ENCODE peak calls at places on chromosome 16, in eight cellular contexts. F, E, N, D, M, A, Z and P are unnamed samples.

GRCh38 chr16:5432166-5432565 is 334.6 kb upstream of the EEF2KMT start:
- DNase-seq in F (no peak), E (no peak), N (no peak), D (no peak), M (no peak), A (no peak), Z (no peak), P (no peak)

GRCh38 chr16:30053376-30054015 is 12.1 kb upstream of the ALDOA start:
- DNase-seq in F (no peak), E (no peak), N (no peak), D (peak; percentile 57), M (no peak), A (no peak), Z (no peak), P (peak; percentile 59)

GRCh38 chr16:20624882-20625807 is 49.0 kb upstream of the ACSM2B start:
- DNase-seq in F (no peak), E (no peak), N (no peak), D (no peak), M (no peak), A (no peak), Z (no peak), P (no peak)

GRCh38 chr16:71179569-71179968 is 51.0 kb downstream of the HYDIN start:
- DNase-seq in F (no peak), E (no peak), N (no peak), D (no peak), M (no peak), A (no peak), Z (no peak), P (no peak)

GRCh38 chr16:11145173-11145820 is 110.7 kb downstream of the SOCS1 start:
- DNase-seq in F (no peak), E (no peak), N (no peak), D (peak; percentile 74), M (no peak), A (no peak), Z (no peak), P (no peak)

GRCh38 chr16:57988929-57989328 is 11.5 kb downstream of the ZNF319 start:
- DNase-seq in F (no peak), E (no peak), N (no peak), D (no peak), M (no peak), A (no peak), Z (no peak), P (peak; percentile 22)

GRCh38 chr16:67930678-67931211 is 917 bp downstream of the CTRL start:
- DNase-seq in F (no peak), E (no peak), N (no peak), D (no peak), M (no peak), A (no peak), Z (no peak), P (no peak)

GRCh38 chr16:63426275-63426870 is 1390.1 kb upstream of the CDH8 start:
- DNase-seq in F (no peak), E (no peak), N (no peak), D (no peak), M (no peak), A (no peak), Z (no peak), P (no peak)

GRCh38 chr16:89574681-89575246 is 794 bp upstream of the CPNE7 start:
- DNase-seq in F (peak; percentile 99), E (no peak), N (peak; percentile 66), D (peak; percentile 81), M (no peak), A (peak; percentile 46), Z (peak; percentile 34), P (no peak)

GRCh38 chr16:21194771-21195301 is 16.5 kb downstream of the ZP2 start:
- DNase-seq in F (no peak), E (no peak), N (no peak), D (peak; percentile 18), M (no peak), A (no peak), Z (no peak), P (no peak)

GRCh38 chr16:69463876-69464275 is 39.5 kb downstream of the CYB5B start:
- DNase-seq in F (no peak), E (no peak), N (no peak), D (no peak), M (no peak), A (no peak), Z (no peak), P (peak; percentile 22)

GRCh38 chr16:19245326-19245925 is 40.1 kb upstream of the CLEC19A start:
- DNase-seq in F (no peak), E (no peak), N (no peak), D (no peak), M (no peak), A (no peak), Z (no peak), P (no peak)

GRCh38 chr16:2968368-2968737 is 795 bp upstream of the PAQR4 start:
- DNase-seq in F (no peak), E (no peak), N (no peak), D (no peak), M (no peak), A (no peak), Z (no peak), P (no peak)

GRCh38 chr16:78443780-78444422 is 344.4 kb downstream of the WWOX start:
- DNase-seq in F (no peak), E (no peak), N (no peak), D (no peak), M (no peak), A (no peak), Z (no peak), P (no peak)

GRCh38 chr16:85485379-85485778 is 127.7 kb upstream of the GSE1 start:
- DNase-seq in F (no peak), E (no peak), N (no peak), D (no peak), M (no peak), A (no peak), Z (no peak), P (no peak)

GRCh38 chr16:56190903-56191806 is at the start of gene GNAO1:
- DNase-seq in F (peak; percentile 76), E (peak; percentile 10), N (no peak), D (peak; percentile 35), M (no peak), A (peak; percentile 44), Z (peak; percentile 38), P (peak; percentile 65)

GRCh38 chr16:28844226-28844885 is 1.8 kb downstream of the TUFM start:
- DNase-seq in F (no peak), E (no peak), N (no peak), D (no peak), M (no peak), A (no peak), Z (no peak), P (no peak)

GRCh38 chr16:23026777-23027362 is 122.4 kb downstream of the USP31 start:
- DNase-seq in F (no peak), E (no peak), N (no peak), D (peak; percentile 8), M (no peak), A (no peak), Z (no peak), P (peak; percentile 54)

GRCh38 chr16:89446136-89446974 is 44.0 kb downstream of the ANKRD11 start:
- DNase-seq in F (no peak), E (peak; percentile 34), N (no peak), D (no peak), M (no peak), A (no peak), Z (no peak), P (no peak)

GRCh38 chr16:50295541-50296132 is 29.3 kb downstream of the ADCY7 start:
- DNase-seq in F (no peak), E (no peak), N (no peak), D (no peak), M (no peak), A (no peak), Z (no peak), P (no peak)

GRCh38 chr16:297832-298231 is 14.9 kb downstream of the PDIA2 start:
- DNase-seq in F (no peak), E (no peak), N (no peak), D (no peak), M (no peak), A (no peak), Z (no peak), P (no peak)

GRCh38 chr16:85854935-85855334 is 44.0 kb upstream of the IRF8 start:
- DNase-seq in F (no peak), E (no peak), N (no peak), D (no peak), M (no peak), A (no peak), Z (no peak), P (no peak)

GRCh38 chr16:28985611-28986041 is 774 bp downstream of the LAT start:
- DNase-seq in F (no peak), E (no peak), N (no peak), D (no peak), M (no peak), A (no peak), Z (no peak), P (no peak)

GRCh38 chr16:57961538-57961937 is 9.4 kb downstream of the CNGB1 start:
- DNase-seq in F (no peak), E (no peak), N (no peak), D (no peak), M (no peak), A (no peak), Z (no peak), P (no peak)

GRCh38 chr16:67016143-67016542 is 12.8 kb upstream of the CBFB start:
- DNase-seq in F (no peak), E (no peak), N (no peak), D (no peak), M (no peak), A (no peak), Z (no peak), P (no peak)

GRCh38 chr16:75247249-75247648 is 4.2 kb downstream of the BCAR1 start:
- DNase-seq in F (no peak), E (no peak), N (no peak), D (no peak), M (no peak), A (no peak), Z (no peak), P (no peak)

GRCh38 chr16:31356566-31357323 is 1.8 kb downstream of the ITGAX start:
- DNase-seq in F (no peak), E (no peak), N (no peak), D (no peak), M (no peak), A (no peak), Z (no peak), P (no peak)

GRCh38 chr16:4316732-4317461 is 1.0 kb downstream of the GLIS2 start:
- DNase-seq in F (no peak), E (no peak), N (no peak), D (no peak), M (no peak), A (no peak), Z (no peak), P (peak; percentile 92)

GRCh38 chr16:22417019-22417418 is 42.6 kb upstream of the CDR2 start:
- DNase-seq in F (no peak), E (no peak), N (no peak), D (no peak), M (no peak), A (no peak), Z (no peak), P (no peak)

GRCh38 chr16:73329363-73330306 is 281.7 kb upstream of the ZFHX3 start:
- DNase-seq in F (no peak), E (no peak), N (no peak), D (no peak), M (no peak), A (no peak), Z (no peak), P (no peak)

GRCh38 chr16:17657037-17657436 is 186.3 kb upstream of the XYLT1 start:
- DNase-seq in F (no peak), E (no peak), N (no peak), D (no peak), M (no peak), A (no peak), Z (no peak), P (no peak)

GRCh38 chr16:19513377-19514053 is 8.4 kb downstream of the GDE1 start:
- DNase-seq in F (no peak), E (no peak), N (no peak), D (no peak), M (no peak), A (no peak), Z (no peak), P (no peak)

GRCh38 chr16:68445458-68445857 is 2.9 kb downstream of the SMPD3 start:
- DNase-seq in F (peak; percentile 81), E (no peak), N (peak; percentile 46), D (peak; percentile 71), M (no peak), A (peak; percentile 53), Z (no peak), P (peak; percentile 77)

GRCh38 chr16:81319221-81319912 is 4.6 kb downstream of the GAN start:
- DNase-seq in F (no peak), E (no peak), N (no peak), D (peak; percentile 79), M (peak; percentile 20), A (no peak), Z (no peak), P (peak; percentile 92)